ENCODE peak calls at places on chromosomes 16 and 17, in six cellular contexts. C, Y, M, N, D and U are unnamed samples.

GRCh38 chr16:2519711-2520080 is 475 bp upstream of the AMDHD2 start:
- DNase-seq in C (no peak), Y (no peak), M (no peak), N (peak; percentile 28), D (no peak), U (no peak)

GRCh38 chr16:648786-649589 is at the start of gene WDR90:
- DNase-seq in C (peak; percentile 95), Y (peak; percentile 90), M (peak; percentile 97), N (peak; percentile 94), D (peak; percentile 99), U (peak; percentile 95)

GRCh38 chr17:81527591-81528383 is at the start of gene FSCN2:
- DNase-seq in C (no peak), Y (peak; percentile 60), M (no peak), N (peak; percentile 8), D (peak; percentile 65), U (no peak)

GRCh38 chr17:15332338-15332737 is 9.1 kb downstream of the TEKT3 start:
- DNase-seq in C (no peak), Y (no peak), M (no peak), N (no peak), D (no peak), U (no peak)

GRCh38 chr16:4511441-4512082 is 27.0 kb downstream of the CDIP1 start:
- DNase-seq in C (peak; percentile 58), Y (peak; percentile 18), M (peak; percentile 54), N (peak; percentile 45), D (peak; percentile 63), U (peak; percentile 38)

GRCh38 chr17:68424861-68425260 is 32.4 kb downstream of the WIPI1 start:
- DNase-seq in C (no peak), Y (no peak), M (no peak), N (no peak), D (no peak), U (peak; percentile 85)

GRCh38 chr17:50765454-50766221 is 1.7 kb downstream of the ANKRD40CL start:
- DNase-seq in C (no peak), Y (no peak), M (no peak), N (no peak), D (no peak), U (no peak)

GRCh38 chr17:74731347-74731605 is 5.8 kb upstream of the RAB37 start:
- DNase-seq in C (no peak), Y (no peak), M (no peak), N (no peak), D (no peak), U (no peak)

GRCh38 chr17:8741771-8742170 is 2.9 kb downstream of the CCDC42 start:
- DNase-seq in C (no peak), Y (no peak), M (no peak), N (no peak), D (no peak), U (no peak)

GRCh38 chr17:78072961-78073360 is 55.6 kb downstream of the TMC6 start:
- DNase-seq in C (no peak), Y (no peak), M (no peak), N (no peak), D (no peak), U (no peak)

GRCh38 chr16:13977177-13977576 is 57.2 kb downstream of the ERCC4 start:
- DNase-seq in C (no peak), Y (no peak), M (no peak), N (no peak), D (no peak), U (no peak)

GRCh38 chr17:27990100-27990499 is 52.4 kb upstream of the NLK start:
- DNase-seq in C (no peak), Y (no peak), M (no peak), N (no peak), D (no peak), U (no peak)

GRCh38 chr16:72480926-72481325 is 309.0 kb upstream of the PMFBP1 start:
- DNase-seq in C (no peak), Y (no peak), M (no peak), N (no peak), D (no peak), U (no peak)

GRCh38 chr16:64047878-64048277 is 1074.0 kb downstream of the CDH11 start:
- DNase-seq in C (no peak), Y (no peak), M (no peak), N (no peak), D (no peak), U (no peak)

GRCh38 chr16:23950291-23950894 is 114.6 kb downstream of the PRKCB start:
- DNase-seq in C (no peak), Y (no peak), M (no peak), N (no peak), D (no peak), U (no peak)

GRCh38 chr17:16463341-16464000 is 28.5 kb downstream of the LRRC75A start:
- DNase-seq in C (peak; percentile 56), Y (peak; percentile 42), M (no peak), N (peak; percentile 52), D (no peak), U (no peak)

GRCh38 chr16:84228321-84228838 is 11.4 kb downstream of the KCNG4 start:
- DNase-seq in C (peak; percentile 51), Y (no peak), M (peak; percentile 89), N (peak; percentile 80), D (peak; percentile 98), U (no peak)

GRCh38 chr16:17265177-17265576 is 205.6 kb downstream of the XYLT1 start:
- DNase-seq in C (no peak), Y (no peak), M (no peak), N (no peak), D (no peak), U (no peak)

GRCh38 chr16:80586476-80586875 is 45.7 kb downstream of the DYNLRB2 start:
- DNase-seq in C (no peak), Y (no peak), M (no peak), N (no peak), D (no peak), U (no peak)

GRCh38 chr17:80886641-80887573 is 104.7 kb upstream of the CHMP6 start:
- DNase-seq in C (no peak), Y (no peak), M (no peak), N (no peak), D (no peak), U (peak; percentile 88)

GRCh38 chr17:81378941-81379511 is 16.2 kb upstream of the BAHCC1 start:
- DNase-seq in C (no peak), Y (no peak), M (no peak), N (no peak), D (no peak), U (no peak)

GRCh38 chr17:16935241-16935663 is 36.7 kb downstream of the TNFRSF13B start:
- DNase-seq in C (no peak), Y (no peak), M (no peak), N (no peak), D (no peak), U (no peak)

GRCh38 chr17:34360571-34360970 is 2.5 kb downstream of the CCL1 start:
- DNase-seq in C (no peak), Y (no peak), M (no peak), N (no peak), D (no peak), U (no peak)

GRCh38 chr16:57284206-57284951 is at the start of gene PLLP:
- DNase-seq in C (no peak), Y (no peak), M (peak; percentile 51), N (peak; percentile 40), D (peak; percentile 58), U (peak; percentile 47)

GRCh38 chr16:531494-532125 is 4.1 kb downstream of the CAPN15 start:
- DNase-seq in C (no peak), Y (no peak), M (no peak), N (no peak), D (no peak), U (no peak)

GRCh38 chr16:78045865-78046581 is 23.7 kb downstream of the CLEC3A start:
- DNase-seq in C (peak; percentile 70), Y (no peak), M (peak; percentile 77), N (peak; percentile 71), D (peak; percentile 9), U (no peak)

GRCh38 chr16:28880955-28881354 is 2.7 kb downstream of the ATP2A1 start:
- DNase-seq in C (no peak), Y (no peak), M (no peak), N (no peak), D (no peak), U (no peak)

GRCh38 chr16:49003022-49003421 is 278.6 kb downstream of the CBLN1 start:
- DNase-seq in C (no peak), Y (peak; percentile 9), M (no peak), N (no peak), D (no peak), U (no peak)

GRCh38 chr17:71496552-71496951 is 624.3 kb upstream of the SOX9 start:
- DNase-seq in C (no peak), Y (no peak), M (no peak), N (no peak), D (no peak), U (no peak)

GRCh38 chr17:45050680-45051059 is 762 bp downstream of the DCAKD start:
- DNase-seq in C (no peak), Y (no peak), M (no peak), N (no peak), D (no peak), U (no peak)

GRCh38 chr16:68079616-68080344 is 5.4 kb upstream of the NFATC3 start:
- DNase-seq in C (peak; percentile 78), Y (no peak), M (peak; percentile 87), N (peak; percentile 80), D (no peak), U (no peak)

GRCh38 chr16:1981972-1982574 is 804 bp upstream of the NOXO1 start:
- DNase-seq in C (no peak), Y (peak; percentile 41), M (no peak), N (no peak), D (no peak), U (peak; percentile 22)